ENCODE peak calls at places on chromosomes 2 and 18, in eight cellular contexts. P, I, Z, Q, T, G, K and U are unnamed samples.
A peak's percentile ranks its signal among the peaks of the same experiment; 100 is the strongest.

GRCh38 chr2:10252651-10253050 is 50.1 kb upstream of the HPCAL1 start:
- DNase-seq in T (no peak), Q (no peak), Z (no peak), G (no peak), I (peak; percentile 26), P (no peak), K (no peak), U (no peak)

GRCh38 chr2:232418466-232419244 is 12.0 kb downstream of the ALPG start:
- DNase-seq in Z (no peak), P (no peak), G (peak; percentile 19), T (no peak), I (peak; percentile 2), Q (no peak), K (no peak), U (peak; percentile 42)

GRCh38 chr2:113877651-113878594 is 12.0 kb upstream of the ACTR3 start:
- DNase-seq in Q (no peak), P (no peak), K (no peak), Z (no peak), G (no peak), I (no peak), T (no peak), U (no peak)

GRCh38 chr2:37599688-37600525 is 71.5 kb downstream of the CDC42EP3 start:
- DNase-seq in G (no peak), K (no peak), P (no peak), Z (no peak), T (no peak), I (no peak), Q (no peak), U (no peak)

GRCh38 chr2:217434183-217434620 is 568.6 kb downstream of the TNS1 start:
- DNase-seq in G (peak; percentile 81), K (no peak), P (peak; percentile 95), T (peak; percentile 99), Q (no peak), I (peak; percentile 59), Z (peak; percentile 96), U (peak; percentile 26)

GRCh38 chr2:176118606-176119370 is 2.2 kb downstream of the HOXD10 start:
- DNase-seq in T (peak; percentile 23), P (no peak), I (peak; percentile 86), Z (no peak), Q (no peak), G (no peak), K (peak; percentile 86), U (peak; percentile 19)

GRCh38 chr2:173079968-173080860 is 4.6 kb downstream of the MAP3K20 start:
- DNase-seq in P (peak; percentile 74), I (no peak), T (no peak), Q (no peak), K (no peak), Z (no peak), G (no peak), U (no peak)

GRCh38 chr2:101517753-101518152 is 42.8 kb upstream of the RFX8 start:
- DNase-seq in T (no peak), P (peak; percentile 45), Z (no peak), G (no peak), I (no peak), Q (no peak), K (no peak), U (no peak)

GRCh38 chr18:35578481-35578880 is 3.1 kb upstream of the GALNT1 start:
- DNase-seq in K (no peak), G (no peak), I (no peak), T (no peak), Q (no peak), P (no peak), Z (no peak), U (no peak)

GRCh38 chr2:234298916-234299315 is 198.0 kb downstream of the ARL4C start:
- DNase-seq in G (no peak), T (no peak), K (no peak), Q (no peak), I (no peak), Z (no peak), P (no peak), U (no peak)

GRCh38 chr2:236166781-236167296 is 1.3 kb downstream of the GBX2 start:
- DNase-seq in K (no peak), I (no peak), T (no peak), Z (no peak), G (no peak), P (no peak), Q (no peak), U (no peak)

GRCh38 chr2:74290466-74291216 is 52.6 kb downstream of the SLC4A5 start:
- DNase-seq in I (no peak), Z (no peak), K (peak; percentile 62), P (no peak), G (peak; percentile 18), T (no peak), Q (peak; percentile 7), U (peak; percentile 41)